ENCODE peak calls at places on chromosomes 2 and 18, in eight cellular contexts. W, I, K, S, A, H, V and U are unnamed samples.

GRCh38 chr2:235073938-235074337 is 122.1 kb downstream of the SH3BP4 start:
- DNase-seq in W (no peak), I (no peak), K (no peak), S (no peak), A (no peak), H (no peak), V (no peak), U (no peak)

GRCh38 chr2:138762515-138762914 is 17.7 kb downstream of the NXPH2 start:
- DNase-seq in W (no peak), I (no peak), K (no peak), S (no peak), A (no peak), H (no peak), V (no peak), U (no peak)

GRCh38 chr18:9475643-9476580 is 599 bp downstream of the RALBP1 start:
- DNase-seq in W (peak), I (peak), K (peak), S (peak), A (no peak), H (no peak), V (peak), U (peak)

GRCh38 chr18:13267517-13267916 is 49.0 kb downstream of the LDLRAD4 start:
- DNase-seq in W (no peak), I (no peak), K (no peak), S (no peak), A (no peak), H (no peak), V (no peak), U (no peak)

GRCh38 chr2:230942920-230943896 is 18.2 kb upstream of the GPR55 start:
- DNase-seq in W (no peak), I (no peak), K (peak), S (no peak), A (no peak), H (no peak), V (peak), U (peak)

GRCh38 chr18:37483984-37484892 is 81.4 kb downstream of the CELF4 start:
- DNase-seq in W (no peak), I (no peak), K (no peak), S (no peak), A (no peak), H (no peak), V (no peak), U (no peak)

GRCh38 chr2:211174021-211174420 is 617.6 kb downstream of the CPS1 start:
- DNase-seq in W (no peak), I (no peak), K (no peak), S (no peak), A (no peak), H (no peak), V (no peak), U (no peak)

GRCh38 chr18:13616041-13616440 is 110.3 kb downstream of the FAM210A start:
- DNase-seq in W (peak), I (no peak), K (no peak), S (no peak), A (no peak), H (no peak), V (no peak), U (no peak)

GRCh38 chr2:50221106-50221505 is 810.8 kb downstream of the NRXN1 start:
- DNase-seq in W (no peak), I (no peak), K (no peak), S (no peak), A (no peak), H (no peak), V (no peak), U (no peak)

GRCh38 chr2:236665572-236666118 is 96.0 kb downstream of the ACKR3 start:
- DNase-seq in W (no peak), I (peak), K (no peak), S (no peak), A (no peak), H (no peak), V (no peak), U (peak)

GRCh38 chr2:11539317-11540147 is 5.7 kb downstream of the GREB1 start:
- DNase-seq in W (peak), I (no peak), K (no peak), S (no peak), A (no peak), H (no peak), V (peak), U (no peak)

GRCh38 chr2:198116652-198117175 is 312.3 kb downstream of the PLCL1 start:
- DNase-seq in W (no peak), I (peak), K (no peak), S (no peak), A (no peak), H (no peak), V (no peak), U (no peak)

GRCh38 chr2:239316562-239317465 is 84.0 kb downstream of the HDAC4 start:
- DNase-seq in W (no peak), I (peak), K (no peak), S (no peak), A (no peak), H (no peak), V (peak), U (no peak)

GRCh38 chr2:65856423-65856822 is 424.0 kb upstream of the SPRED2 start:
- DNase-seq in W (no peak), I (no peak), K (no peak), S (no peak), A (no peak), H (no peak), V (no peak), U (no peak)

GRCh38 chr2:199955007-199955338 is 318 bp downstream of the TYW5 start:
- DNase-seq in W (no peak), I (peak), K (no peak), S (no peak), A (no peak), H (no peak), V (no peak), U (no peak)

GRCh38 chr2:121237336-121237979 is 47.5 kb downstream of the TFCP2L1 start:
- DNase-seq in W (no peak), I (no peak), K (no peak), S (no peak), A (no peak), H (no peak), V (no peak), U (no peak)

GRCh38 chr2:177665328-177665727 is 272.8 kb downstream of the AGPS start:
- DNase-seq in W (no peak), I (no peak), K (no peak), S (no peak), A (no peak), H (no peak), V (no peak), U (no peak)

GRCh38 chr2:60470340-60470739 is 83.1 kb downstream of the BCL11A start:
- DNase-seq in W (no peak), I (no peak), K (no peak), S (no peak), A (no peak), H (no peak), V (no peak), U (no peak)

DNA sequence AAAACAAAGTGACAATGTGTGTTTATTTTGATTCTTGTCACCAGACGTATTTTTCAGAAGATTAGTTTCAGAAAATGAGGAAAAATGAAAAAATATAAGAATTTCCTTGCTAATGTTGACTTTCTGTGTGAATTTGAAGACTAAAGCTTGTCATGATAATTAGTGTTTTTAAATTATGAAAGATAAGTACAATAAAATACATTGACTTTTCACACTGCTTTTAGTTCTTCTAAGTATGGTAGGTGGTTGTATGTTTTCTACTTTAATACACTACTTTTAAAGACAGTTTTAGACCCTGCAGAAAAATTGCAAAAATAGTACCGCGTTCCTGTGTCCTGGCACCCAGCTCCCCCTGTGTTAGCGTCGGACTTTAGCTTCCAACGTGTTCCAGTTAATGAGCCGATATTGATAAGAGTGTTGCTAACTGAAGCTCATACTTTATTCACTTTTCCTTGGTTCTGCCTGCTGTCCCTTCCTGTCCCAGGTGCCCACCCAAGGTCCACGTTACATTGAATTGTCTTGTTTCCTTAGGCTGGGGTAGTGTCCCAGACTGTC is 695 bp downstream of the RBFA start:
- DNase-seq in W (no peak), I (no peak), K (no peak), S (peak), A (no peak), H (no peak), V (peak), U (no peak)
- TF ChIP-seq CTCF in W (peak), I (no peak), K (no peak), S (no peak), A (no peak), H (no peak), V (no peak), U (no peak)

GRCh38 chr2:1912771-1913170 is 168.5 kb upstream of the PXDN start:
- DNase-seq in W (no peak), I (no peak), K (no peak), S (no peak), A (no peak), H (no peak), V (no peak), U (no peak)
- H3K4me3 ChIP-seq in W (no peak), I (no peak), K (no peak), S (no peak), A (no peak), H (no peak), V (no peak), U (no peak)

GRCh38 chr2:26316041-26316440 is 29.9 kb upstream of the SELENOI start:
- DNase-seq in W (no peak), I (no peak), K (no peak), S (no peak), A (no peak), H (no peak), V (peak), U (peak)
- TF ChIP-seq CTCF in W (peak), I (no peak), K (no peak), S (peak), A (peak), H (peak), V (peak), U (no peak)

DNA sequence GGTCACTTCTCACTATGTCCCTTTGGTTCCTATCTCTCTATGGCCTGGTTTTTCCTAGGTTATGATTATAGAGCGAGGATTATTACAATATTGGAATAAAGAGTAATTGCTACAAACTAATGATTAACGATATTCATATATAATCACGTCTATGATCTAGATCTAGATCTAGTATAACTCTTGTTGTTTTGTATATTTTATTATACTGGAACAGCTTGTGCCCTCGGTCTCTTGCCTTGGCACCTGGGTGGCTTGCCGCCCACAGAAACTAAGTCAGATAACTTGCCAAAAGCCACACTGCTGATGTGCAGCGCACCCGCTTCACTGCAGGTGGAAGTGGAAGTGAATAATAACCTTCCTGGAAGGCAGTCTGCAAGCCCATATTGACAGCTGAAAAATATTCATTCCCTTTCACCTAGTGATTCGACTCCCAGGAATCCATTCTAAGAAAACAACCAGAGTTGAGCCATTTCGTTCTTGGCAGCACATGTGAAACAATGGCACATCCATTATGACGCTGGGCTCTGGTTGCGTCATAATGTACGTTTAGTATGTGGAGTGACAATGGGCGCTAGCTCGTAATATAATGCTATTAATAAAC is 725 bp upstream of the ANKRD53 start:
- DNase-seq in W (no peak), I (peak), K (no peak), S (peak), A (peak), H (no peak), V (peak), U (no peak)
- H3K4me3 ChIP-seq in W (no peak), I (peak), K (peak), S (peak), A (peak), H (peak), V (peak), U (peak)

GRCh38 chr2:159912580-159912979 is 114.6 kb upstream of the CD302 start:
- DNase-seq in W (no peak), I (no peak), K (no peak), S (no peak), A (no peak), H (no peak), V (no peak), U (no peak)
- TF ChIP-seq CTCF in W (no peak), I (no peak), K (no peak), S (no peak), A (no peak), H (no peak), V (no peak), U (no peak)

GRCh38 chr2:25131253-25131566 is 37.2 kb downstream of the POMC start:
- DNase-seq in W (no peak), I (no peak), K (no peak), S (no peak), A (no peak), H (no peak), V (no peak), U (no peak)
- H3K4me3 ChIP-seq in W (no peak), I (no peak), K (no peak), S (no peak), A (no peak), H (no peak), V (no peak), U (no peak)

GRCh38 chr2:97748397-97748796 is 35.0 kb downstream of the ZAP70 start:
- DNase-seq in W (peak), I (no peak), K (no peak), S (peak), A (no peak), H (no peak), V (peak), U (peak)
- TF ChIP-seq CTCF in W (peak), I (no peak), K (peak), S (peak), A (no peak), H (peak), V (no peak), U (peak)

GRCh38 chr2:68779595-68779994 is 45.0 kb downstream of the ARHGAP25 start:
- DNase-seq in W (no peak), I (no peak), K (no peak), S (no peak), A (no peak), H (no peak), V (no peak), U (no peak)
- H3K4me3 ChIP-seq in W (no peak), I (no peak), K (no peak), S (no peak), A (no peak), H (no peak), V (no peak), U (no peak)

GRCh38 chr2:37412201-37412600 is 67.8 kb downstream of the QPCT start:
- DNase-seq in W (peak), I (no peak), K (no peak), S (no peak), A (no peak), H (no peak), V (no peak), U (peak)

GRCh38 chr2:37418956-37419355 is 74.5 kb downstream of the QPCT start:
- DNase-seq in W (no peak), I (no peak), K (no peak), S (no peak), A (peak), H (no peak), V (no peak), U (no peak)

GRCh38 chr2:37414470-37414949 is 70.1 kb downstream of the QPCT start:
- DNase-seq in W (no peak), I (peak), K (peak), S (peak), A (peak), H (peak), V (peak), U (peak)

GRCh38 chr2:37417321-37417720 is 72.9 kb downstream of the QPCT start:
- DNase-seq in W (no peak), I (peak), K (no peak), S (no peak), A (peak), H (no peak), V (peak), U (no peak)

GRCh38 chr2:37415128-37415817 is 70.8 kb downstream of the QPCT start:
- DNase-seq in W (no peak), I (no peak), K (no peak), S (peak), A (no peak), H (no peak), V (peak), U (peak)
- TF ChIP-seq CTCF in W (no peak), I (peak), K (no peak), S (peak), A (peak), H (peak), V (peak), U (no peak)